ENCODE peak calls at places on chromosomes 7 and 10, in eight cellular contexts. One of them, this sample, is unnamed.

GRCh38 chr7:128201067-128201689 is 39.9 kb upstream of the LEP start:
- DNase-seq in hepatic stellate cell: no peak
- DNase-seq in CD4-positive, alpha-beta T cell: no peak
- DNase-seq in NCI-H69: no peak
- DNase-seq in spleen: no peak
- DNase-seq in AG20443: peak; percentile 28
- DNase-seq in substantia nigra: no peak
- DNase-seq in T-helper 9 cell: no peak
- DNase-seq in this sample: peak; percentile 76

GRCh38 chr7:108358553-108358952 is 97.7 kb downstream of the NRCAM start:
- DNase-seq in spleen: no peak
- DNase-seq in NCI-H69: peak; percentile 99
- DNase-seq in substantia nigra: no peak
- DNase-seq in hepatic stellate cell: no peak
- DNase-seq in CD4-positive, alpha-beta T cell: no peak
- DNase-seq in AG20443: peak; percentile 60
- DNase-seq in T-helper 9 cell: no peak
- DNase-seq in this sample: peak; percentile 81

GRCh38 chr10:12351447-12351846 is 2.1 kb downstream of the CAMK1D start:
- DNase-seq in T-helper 9 cell: no peak
- DNase-seq in spleen: peak; percentile 80
- DNase-seq in hepatic stellate cell: no peak
- DNase-seq in AG20443: no peak
- DNase-seq in CD4-positive, alpha-beta T cell: no peak
- DNase-seq in NCI-H69: peak; percentile 56
- DNase-seq in substantia nigra: no peak
- DNase-seq in this sample: no peak

GRCh38 chr10:77801474-77802238 is 124.9 kb downstream of the DLG5 start:
- DNase-seq in AG20443: peak; percentile 41
- DNase-seq in substantia nigra: no peak
- DNase-seq in NCI-H69: no peak
- DNase-seq in spleen: peak; percentile 33
- DNase-seq in CD4-positive, alpha-beta T cell: no peak
- DNase-seq in T-helper 9 cell: peak; percentile 36
- DNase-seq in hepatic stellate cell: peak; percentile 36
- DNase-seq in this sample: no peak

GRCh38 chr7:134514663-134515062 is 12.7 kb upstream of the AKR1B10 start:
- DNase-seq in spleen: no peak
- DNase-seq in AG20443: peak; percentile 70
- DNase-seq in hepatic stellate cell: peak; percentile 50
- DNase-seq in NCI-H69: peak; percentile 81
- DNase-seq in substantia nigra: no peak
- DNase-seq in CD4-positive, alpha-beta T cell: no peak
- DNase-seq in T-helper 9 cell: no peak
- DNase-seq in this sample: peak; percentile 85

GRCh38 chr7:134480730-134481129 is 21.8 kb upstream of the AKR1B1 start:
- DNase-seq in hepatic stellate cell: peak; percentile 32
- DNase-seq in T-helper 9 cell: no peak
- DNase-seq in NCI-H69: peak; percentile 5
- DNase-seq in spleen: no peak
- DNase-seq in CD4-positive, alpha-beta T cell: no peak
- DNase-seq in substantia nigra: no peak
- DNase-seq in AG20443: peak; percentile 78
- DNase-seq in this sample: no peak

GRCh38 chr10:112622786-112623185 is 175.8 kb downstream of the VTI1A start:
- DNase-seq in AG20443: no peak
- DNase-seq in T-helper 9 cell: no peak
- DNase-seq in NCI-H69: no peak
- DNase-seq in CD4-positive, alpha-beta T cell: no peak
- DNase-seq in spleen: no peak
- DNase-seq in substantia nigra: no peak
- DNase-seq in hepatic stellate cell: no peak
- DNase-seq in this sample: no peak

GRCh38 chr7:158174947-158175346 is 412.7 kb downstream of the PTPRN2 start:
- DNase-seq in substantia nigra: no peak
- DNase-seq in AG20443: no peak
- DNase-seq in NCI-H69: no peak
- DNase-seq in hepatic stellate cell: no peak
- DNase-seq in CD4-positive, alpha-beta T cell: no peak
- DNase-seq in T-helper 9 cell: no peak
- DNase-seq in spleen: no peak
- DNase-seq in this sample: no peak

GRCh38 chr7:51230324-51230625 is 86.3 kb downstream of the COBL start:
- DNase-seq in AG20443: no peak
- DNase-seq in CD4-positive, alpha-beta T cell: no peak
- DNase-seq in T-helper 9 cell: no peak
- DNase-seq in spleen: no peak
- DNase-seq in substantia nigra: no peak
- DNase-seq in NCI-H69: no peak
- DNase-seq in hepatic stellate cell: no peak
- DNase-seq in this sample: no peak

GRCh38 chr10:111297351-111297848 is 220.6 kb downstream of the ADRA2A start:
- DNase-seq in CD4-positive, alpha-beta T cell: no peak
- DNase-seq in spleen: no peak
- DNase-seq in NCI-H69: no peak
- DNase-seq in T-helper 9 cell: no peak
- DNase-seq in hepatic stellate cell: peak; percentile 21
- DNase-seq in AG20443: peak; percentile 82
- DNase-seq in substantia nigra: no peak
- DNase-seq in this sample: no peak

GRCh38 chr7:98286093-98286525 is 4.6 kb downstream of the BRI3 start:
- DNase-seq in substantia nigra: no peak
- DNase-seq in CD4-positive, alpha-beta T cell: no peak
- DNase-seq in hepatic stellate cell: peak; percentile 88
- DNase-seq in spleen: peak; percentile 83
- DNase-seq in AG20443: peak; percentile 86
- DNase-seq in T-helper 9 cell: no peak
- DNase-seq in NCI-H69: no peak
- DNase-seq in this sample: peak; percentile 49

GRCh38 chr7:96329189-96329588 is 7.3 kb upstream of the SLC25A13 start:
- DNase-seq in spleen: no peak
- DNase-seq in substantia nigra: no peak
- DNase-seq in CD4-positive, alpha-beta T cell: no peak
- DNase-seq in hepatic stellate cell: no peak
- DNase-seq in T-helper 9 cell: no peak
- DNase-seq in AG20443: no peak
- DNase-seq in NCI-H69: peak; percentile 93
- DNase-seq in this sample: no peak

GRCh38 chr10:21733710-21734109 is 199.7 kb downstream of the MLLT10 start:
- DNase-seq in NCI-H69: peak; percentile 69
- DNase-seq in T-helper 9 cell: no peak
- DNase-seq in hepatic stellate cell: no peak
- DNase-seq in CD4-positive, alpha-beta T cell: no peak
- DNase-seq in AG20443: no peak
- DNase-seq in substantia nigra: no peak
- DNase-seq in spleen: no peak
- DNase-seq in this sample: no peak

GRCh38 chr7:128911441-128912031 is 1.0 kb upstream of the KCP start:
- DNase-seq in CD4-positive, alpha-beta T cell: no peak
- DNase-seq in spleen: peak; percentile 63
- DNase-seq in NCI-H69: peak; percentile 13
- DNase-seq in AG20443: no peak
- DNase-seq in T-helper 9 cell: no peak
- DNase-seq in hepatic stellate cell: no peak
- DNase-seq in substantia nigra: no peak
- DNase-seq in this sample: peak; percentile 90

GRCh38 chr10:132170561-132171361 is 16.0 kb upstream of the DPYSL4 start:
- DNase-seq in hepatic stellate cell: no peak
- DNase-seq in substantia nigra: no peak
- DNase-seq in AG20443: no peak
- DNase-seq in CD4-positive, alpha-beta T cell: no peak
- DNase-seq in spleen: peak; percentile 70
- DNase-seq in T-helper 9 cell: no peak
- DNase-seq in NCI-H69: no peak
- DNase-seq in this sample: peak; percentile 81

This sample was measured in left kidney.